ENCODE peak calls at places on chromosomes 3 and 15, in five cellular contexts. P is amniotic stem cell, H is Karpas-422, R is anterior cingulate cortex, E is T-helper 17 cell. A is an unnamed sample.

GRCh38 chr15:63089260-63090043 is 32.2 kb upstream of the LACTB start:
- DNase-seq in P (no peak), H (no peak), R (no peak), E (no peak), A (no peak)

GRCh38 chr15:37361621-37362020 is 261.3 kb upstream of the MEIS2 start:
- DNase-seq in P (no peak), H (no peak), R (no peak), E (no peak), A (no peak)

GRCh38 chr15:90814193-90814811 is 54.1 kb upstream of the FURIN start:
- DNase-seq in P (no peak), H (no peak), R (no peak), E (no peak), A (no peak)

GRCh38 chr3:111904376-111905241 is 45.5 kb downstream of the PHLDB2 start:
- DNase-seq in P (peak; percentile 24), H (no peak), R (no peak), E (no peak), A (no peak)

GRCh38 chr3:121995190-121996137 is 26.6 kb downstream of the ILDR1 start:
- DNase-seq in P (peak; percentile 17), H (peak; percentile 91), R (no peak), E (no peak), A (no peak)

GRCh38 chr3:12558706-12559105 is 1.8 kb downstream of the MKRN2 start:
- DNase-seq in P (no peak), H (no peak), R (no peak), E (no peak), A (no peak)

GRCh38 chr3:24156466-24156865 is 211.4 kb downstream of the NR1D2 start:
- DNase-seq in P (peak; percentile 13), H (no peak), R (no peak), E (no peak), A (no peak)

GRCh38 chr3:193772389-193772788 is 179.4 kb downstream of the OPA1 start:
- DNase-seq in P (no peak), H (no peak), R (no peak), E (no peak), A (no peak)

GRCh38 chr3:114856867-114857266 is 290.2 kb downstream of the ZBTB20 start:
- DNase-seq in P (no peak), H (no peak), R (no peak), E (no peak), A (no peak)

GRCh38 chr3:55206000-55206399 is 278.1 kb upstream of the LRTM1 start:
- DNase-seq in P (no peak), H (no peak), R (no peak), E (no peak), A (no peak)

GRCh38 chr15:75204340-75205063 is 2.8 kb downstream of the C15orf39 start:
- DNase-seq in P (peak; percentile 84), H (peak; percentile 95), R (no peak), E (peak; percentile 76), A (peak; percentile 37)

A was measured in glomerular endothelial cell.